ENCODE peak calls at places on chromosomes 2 and 18, in eight cellular contexts. One of them, this sample, is unnamed.
A peak's percentile ranks its signal among the peaks of the same experiment; 100 is the strongest.

GRCh38 chr2:227123697-227124096 is 40.3 kb downstream of the COL4A4 start:
- DNase-seq in ACHN: no peak
- DNase-seq in stimulated activated CD8-positive, alpha-beta memory T cell treated with anti-CD3 and anti-CD28 coated beads, Interleukin-15, amount 100 ng/mL, for 24 hours: no peak
- DNase-seq in small intestine: no peak
- DNase-seq in SW 1271: no peak
- DNase-seq in Right ventricle myocardium superior: no peak
- DNase-seq in ovary: no peak
- DNase-seq in pancreas: no peak
- DNase-seq in this sample: no peak

GRCh38 chr2:85414761-85415498 is 3.6 kb upstream of the SH2D6 start:
- DNase-seq in ACHN: no peak
- DNase-seq in stimulated activated CD8-positive, alpha-beta memory T cell treated with anti-CD3 and anti-CD28 coated beads, Interleukin-15, amount 100 ng/mL, for 24 hours: no peak
- DNase-seq in small intestine: no peak
- DNase-seq in SW 1271: no peak
- DNase-seq in Right ventricle myocardium superior: no peak
- DNase-seq in ovary: no peak
- DNase-seq in pancreas: no peak
- DNase-seq in this sample: no peak

GRCh38 chr2:74760875-74761630 is 72.9 kb upstream of the HK2 start:
- DNase-seq in ACHN: no peak
- DNase-seq in stimulated activated CD8-positive, alpha-beta memory T cell treated with anti-CD3 and anti-CD28 coated beads, Interleukin-15, amount 100 ng/mL, for 24 hours: no peak
- DNase-seq in small intestine: no peak
- DNase-seq in SW 1271: no peak
- DNase-seq in Right ventricle myocardium superior: no peak
- DNase-seq in ovary: no peak
- DNase-seq in pancreas: peak; percentile 8
- DNase-seq in this sample: no peak

GRCh38 chr18:12840382-12840781 is 43.7 kb downstream of the PTPN2 start:
- DNase-seq in ACHN: no peak
- DNase-seq in stimulated activated CD8-positive, alpha-beta memory T cell treated with anti-CD3 and anti-CD28 coated beads, Interleukin-15, amount 100 ng/mL, for 24 hours: no peak
- DNase-seq in small intestine: no peak
- DNase-seq in SW 1271: no peak
- DNase-seq in Right ventricle myocardium superior: no peak
- DNase-seq in ovary: no peak
- DNase-seq in pancreas: no peak
- DNase-seq in this sample: no peak

GRCh38 chr2:176514805-176515500 is 245.7 kb downstream of the MTX2 start:
- DNase-seq in ACHN: no peak
- DNase-seq in stimulated activated CD8-positive, alpha-beta memory T cell treated with anti-CD3 and anti-CD28 coated beads, Interleukin-15, amount 100 ng/mL, for 24 hours: no peak
- DNase-seq in small intestine: no peak
- DNase-seq in SW 1271: no peak
- DNase-seq in Right ventricle myocardium superior: no peak
- DNase-seq in ovary: no peak
- DNase-seq in pancreas: no peak
- DNase-seq in this sample: no peak

GRCh38 chr2:201158111-201158929 is 24.6 kb upstream of the CASP10 start:
- DNase-seq in ACHN: peak; percentile 85
- DNase-seq in stimulated activated CD8-positive, alpha-beta memory T cell treated with anti-CD3 and anti-CD28 coated beads, Interleukin-15, amount 100 ng/mL, for 24 hours: no peak
- DNase-seq in small intestine: peak; percentile 93
- DNase-seq in SW 1271: peak; percentile 60
- DNase-seq in Right ventricle myocardium superior: peak; percentile 77
- DNase-seq in ovary: peak; percentile 71
- DNase-seq in pancreas: peak; percentile 61
- DNase-seq in this sample: peak; percentile 73

GRCh38 chr2:98551316-98551715 is 57.0 kb downstream of the COA5 start:
- DNase-seq in ACHN: no peak
- DNase-seq in stimulated activated CD8-positive, alpha-beta memory T cell treated with anti-CD3 and anti-CD28 coated beads, Interleukin-15, amount 100 ng/mL, for 24 hours: no peak
- DNase-seq in small intestine: no peak
- DNase-seq in SW 1271: no peak
- DNase-seq in Right ventricle myocardium superior: no peak
- DNase-seq in ovary: no peak
- DNase-seq in pancreas: no peak
- DNase-seq in this sample: no peak

GRCh38 chr2:16508061-16508851 is 157.4 kb downstream of the CYRIA start:
- DNase-seq in ACHN: peak; percentile 54
- DNase-seq in stimulated activated CD8-positive, alpha-beta memory T cell treated with anti-CD3 and anti-CD28 coated beads, Interleukin-15, amount 100 ng/mL, for 24 hours: no peak
- DNase-seq in small intestine: peak; percentile 47
- DNase-seq in SW 1271: no peak
- DNase-seq in Right ventricle myocardium superior: peak; percentile 50
- DNase-seq in ovary: peak; percentile 19
- DNase-seq in pancreas: peak; percentile 24
- DNase-seq in this sample: peak; percentile 56

GRCh38 chr2:152189622-152190495 is 14.3 kb upstream of the STAM2 start:
- DNase-seq in ACHN: peak; percentile 77
- DNase-seq in stimulated activated CD8-positive, alpha-beta memory T cell treated with anti-CD3 and anti-CD28 coated beads, Interleukin-15, amount 100 ng/mL, for 24 hours: no peak
- DNase-seq in small intestine: peak; percentile 64
- DNase-seq in SW 1271: peak; percentile 77
- DNase-seq in Right ventricle myocardium superior: no peak
- DNase-seq in ovary: peak; percentile 59
- DNase-seq in pancreas: no peak
- DNase-seq in this sample: no peak

GRCh38 chr2:120667981-120668380 is 67.7 kb upstream of the GLI2 start:
- DNase-seq in ACHN: no peak
- DNase-seq in stimulated activated CD8-positive, alpha-beta memory T cell treated with anti-CD3 and anti-CD28 coated beads, Interleukin-15, amount 100 ng/mL, for 24 hours: no peak
- DNase-seq in small intestine: no peak
- DNase-seq in SW 1271: no peak
- DNase-seq in Right ventricle myocardium superior: no peak
- DNase-seq in ovary: no peak
- DNase-seq in pancreas: no peak
- DNase-seq in this sample: no peak

GRCh38 chr2:191869178-191869577 is 22.3 kb upstream of the CAVIN2 start:
- DNase-seq in ACHN: peak; percentile 68
- DNase-seq in stimulated activated CD8-positive, alpha-beta memory T cell treated with anti-CD3 and anti-CD28 coated beads, Interleukin-15, amount 100 ng/mL, for 24 hours: no peak
- DNase-seq in small intestine: peak; percentile 6
- DNase-seq in SW 1271: peak; percentile 23
- DNase-seq in Right ventricle myocardium superior: no peak
- DNase-seq in ovary: no peak
- DNase-seq in pancreas: no peak
- DNase-seq in this sample: no peak

GRCh38 chr2:134320930-134321329 is 67.1 kb downstream of the MGAT5 start:
- DNase-seq in ACHN: no peak
- DNase-seq in stimulated activated CD8-positive, alpha-beta memory T cell treated with anti-CD3 and anti-CD28 coated beads, Interleukin-15, amount 100 ng/mL, for 24 hours: no peak
- DNase-seq in small intestine: peak; percentile 47
- DNase-seq in SW 1271: no peak
- DNase-seq in Right ventricle myocardium superior: no peak
- DNase-seq in ovary: no peak
- DNase-seq in pancreas: no peak
- DNase-seq in this sample: no peak

GRCh38 chr2:215931256-215931903 is 82.0 kb downstream of the MREG start:
- DNase-seq in ACHN: peak; percentile 76
- DNase-seq in stimulated activated CD8-positive, alpha-beta memory T cell treated with anti-CD3 and anti-CD28 coated beads, Interleukin-15, amount 100 ng/mL, for 24 hours: peak; percentile 9
- DNase-seq in small intestine: peak; percentile 65
- DNase-seq in SW 1271: peak; percentile 44
- DNase-seq in Right ventricle myocardium superior: peak; percentile 39
- DNase-seq in ovary: peak; percentile 78
- DNase-seq in pancreas: peak; percentile 14
- DNase-seq in this sample: no peak

GRCh38 chr18:905948-906415 is 1.3 kb downstream of the ADCYAP1 start:
- DNase-seq in ACHN: no peak
- DNase-seq in stimulated activated CD8-positive, alpha-beta memory T cell treated with anti-CD3 and anti-CD28 coated beads, Interleukin-15, amount 100 ng/mL, for 24 hours: no peak
- DNase-seq in small intestine: no peak
- DNase-seq in SW 1271: no peak
- DNase-seq in Right ventricle myocardium superior: no peak
- DNase-seq in ovary: no peak
- DNase-seq in pancreas: no peak
- DNase-seq in this sample: no peak

GRCh38 chr2:170002096-170002495 is 174.8 kb downstream of the UBR3 start:
- DNase-seq in ACHN: no peak
- DNase-seq in stimulated activated CD8-positive, alpha-beta memory T cell treated with anti-CD3 and anti-CD28 coated beads, Interleukin-15, amount 100 ng/mL, for 24 hours: no peak
- DNase-seq in small intestine: peak; percentile 64
- DNase-seq in SW 1271: no peak
- DNase-seq in Right ventricle myocardium superior: no peak
- DNase-seq in ovary: no peak
- DNase-seq in pancreas: no peak
- DNase-seq in this sample: no peak

GRCh38 chr18:76958692-76959341 is 136.5 kb downstream of the ZNF236 start:
- DNase-seq in ACHN: no peak
- DNase-seq in stimulated activated CD8-positive, alpha-beta memory T cell treated with anti-CD3 and anti-CD28 coated beads, Interleukin-15, amount 100 ng/mL, for 24 hours: no peak
- DNase-seq in small intestine: peak; percentile 61
- DNase-seq in SW 1271: no peak
- DNase-seq in Right ventricle myocardium superior: no peak
- DNase-seq in ovary: no peak
- DNase-seq in pancreas: no peak
- DNase-seq in this sample: no peak

GRCh38 chr2:60735496-60736250 is 20.4 kb upstream of the PAPOLG start:
- DNase-seq in ACHN: no peak
- DNase-seq in stimulated activated CD8-positive, alpha-beta memory T cell treated with anti-CD3 and anti-CD28 coated beads, Interleukin-15, amount 100 ng/mL, for 24 hours: no peak
- DNase-seq in small intestine: peak; percentile 47
- DNase-seq in SW 1271: no peak
- DNase-seq in Right ventricle myocardium superior: no peak
- DNase-seq in ovary: no peak
- DNase-seq in pancreas: no peak
- DNase-seq in this sample: no peak

GRCh38 chr2:88855620-88856408 is 164.3 kb downstream of the RPIA start:
- DNase-seq in ACHN: no peak
- DNase-seq in stimulated activated CD8-positive, alpha-beta memory T cell treated with anti-CD3 and anti-CD28 coated beads, Interleukin-15, amount 100 ng/mL, for 24 hours: no peak
- DNase-seq in small intestine: no peak
- DNase-seq in SW 1271: no peak
- DNase-seq in Right ventricle myocardium superior: no peak
- DNase-seq in ovary: no peak
- DNase-seq in pancreas: no peak
- DNase-seq in this sample: no peak

GRCh38 chr2:32627441-32627900 is 379 bp upstream of the TTC27 start:
- DNase-seq in ACHN: peak; percentile 77
- DNase-seq in stimulated activated CD8-positive, alpha-beta memory T cell treated with anti-CD3 and anti-CD28 coated beads, Interleukin-15, amount 100 ng/mL, for 24 hours: no peak
- DNase-seq in small intestine: peak; percentile 30
- DNase-seq in SW 1271: no peak
- DNase-seq in Right ventricle myocardium superior: peak; percentile 59
- DNase-seq in ovary: peak; percentile 56
- DNase-seq in pancreas: peak; percentile 29
- DNase-seq in this sample: no peak

GRCh38 chr2:119464977-119465376 is 33.3 kb downstream of the TMEM37 start:
- DNase-seq in ACHN: no peak
- DNase-seq in stimulated activated CD8-positive, alpha-beta memory T cell treated with anti-CD3 and anti-CD28 coated beads, Interleukin-15, amount 100 ng/mL, for 24 hours: no peak
- DNase-seq in small intestine: no peak
- DNase-seq in SW 1271: no peak
- DNase-seq in Right ventricle myocardium superior: no peak
- DNase-seq in ovary: no peak
- DNase-seq in pancreas: no peak
- DNase-seq in this sample: no peak

GRCh38 chr18:13465476-13465875 is 246.9 kb downstream of the LDLRAD4 start:
- DNase-seq in ACHN: no peak
- DNase-seq in stimulated activated CD8-positive, alpha-beta memory T cell treated with anti-CD3 and anti-CD28 coated beads, Interleukin-15, amount 100 ng/mL, for 24 hours: no peak
- DNase-seq in small intestine: no peak
- DNase-seq in SW 1271: no peak
- DNase-seq in Right ventricle myocardium superior: peak; percentile 36
- DNase-seq in ovary: no peak
- DNase-seq in pancreas: no peak
- DNase-seq in this sample: no peak

GRCh38 chr2:64207573-64207972 is 63.4 kb upstream of the PELI1 start:
- DNase-seq in ACHN: no peak
- DNase-seq in stimulated activated CD8-positive, alpha-beta memory T cell treated with anti-CD3 and anti-CD28 coated beads, Interleukin-15, amount 100 ng/mL, for 24 hours: no peak
- DNase-seq in small intestine: no peak
- DNase-seq in SW 1271: no peak
- DNase-seq in Right ventricle myocardium superior: no peak
- DNase-seq in ovary: no peak
- DNase-seq in pancreas: no peak
- DNase-seq in this sample: no peak